ENCODE peak calls at places on chromosomes 2 and 18, in six cellular contexts. X, O, S, C, U and G are unnamed samples.

GRCh38 chr2:132400169-132400900 is 16.3 kb upstream of the GPR39 start:
- DNase-seq in S (peak; percentile 40), X (no peak), C (peak; percentile 78), O (no peak), U (peak; percentile 92), G (no peak)

GRCh38 chr2:240498958-240499260 is 58.9 kb downstream of the ANKMY1 start:
- DNase-seq in U (no peak), C (no peak), O (no peak), S (no peak), X (no peak), G (no peak)

GRCh38 chr2:99984781-99985525 is 157.4 kb downstream of the AFF3 start:
- DNase-seq in X (no peak), U (peak; percentile 5), C (peak; percentile 47), O (no peak), S (no peak), G (no peak)

GRCh38 chr2:86645752-86646151 is 22.1 kb upstream of the RNF103 start:
- DNase-seq in U (no peak), O (no peak), S (no peak), C (no peak), X (no peak), G (no peak)

GRCh38 chr2:41728757-41729338 is 319.0 kb upstream of the PKDCC start:
- DNase-seq in S (no peak), C (peak; percentile 26), O (no peak), U (no peak), X (no peak), G (no peak)

GRCh38 chr2:160343404-160343803 is 143.3 kb upstream of the ITGB6 start:
- DNase-seq in U (no peak), X (no peak), C (no peak), O (no peak), S (no peak), G (no peak)

GRCh38 chr2:191171708-191172355 is 21.0 kb upstream of the STAT4 start:
- DNase-seq in U (peak; percentile 96), X (no peak), C (peak; percentile 86), O (no peak), S (no peak), G (no peak)

GRCh38 chr2:215811409-215812355 is 201.7 kb downstream of the MREG start:
- DNase-seq in S (peak; percentile 54), O (no peak), X (no peak), U (no peak), C (no peak), G (no peak)

GRCh38 chr2:74201596-74201995 is 3.2 kb downstream of the MTHFD2 start:
- DNase-seq in C (peak; percentile 50), O (no peak), X (no peak), U (peak; percentile 79), S (no peak), G (no peak)

GRCh38 chr2:201118957-201119848 is 3.2 kb downstream of the CFLAR start:
- DNase-seq in S (no peak), O (peak; percentile 16), X (no peak), C (peak; percentile 68), U (peak; percentile 60), G (no peak)

GRCh38 chr18:32831781-32832180 is 59.0 kb upstream of the KLHL14 start:
- DNase-seq in U (no peak), C (peak; percentile 1), X (no peak), O (no peak), S (no peak), G (no peak)

GRCh38 chr18:59229191-59229590 is 9.2 kb downstream of the GRP start:
- DNase-seq in C (no peak), U (no peak), S (no peak), X (no peak), O (no peak), G (no peak)

GRCh38 chr2:46490521-46491141 is 11.3 kb downstream of the TMEM247 start:
- DNase-seq in X (no peak), S (no peak), O (no peak), C (peak; percentile 58), U (peak; percentile 68), G (no peak)

GRCh38 chr2:170157025-170157684 is 20.8 kb upstream of the MYO3B start:
- DNase-seq in C (peak; percentile 55), X (no peak), S (no peak), O (no peak), U (no peak), G (no peak)

GRCh38 chr18:37578886-37579513 is 13.4 kb upstream of the CELF4 start:
- DNase-seq in X (no peak), S (no peak), C (peak; percentile 46), U (peak; percentile 58), O (no peak), G (peak; percentile 13)

GRCh38 chr2:62578837-62579640 is 73.0 kb upstream of the TMEM17 start:
- DNase-seq in O (no peak), S (no peak), C (peak; percentile 80), X (no peak), U (peak; percentile 46), G (no peak)

GRCh38 chr18:30991397-30991796 is 51.1 kb downstream of the DSC3 start:
- DNase-seq in C (no peak), X (no peak), O (no peak), U (no peak), S (no peak), G (no peak)

GRCh38 chr2:9071032-9071431 is 67.5 kb upstream of the MBOAT2 start:
- DNase-seq in X (peak; percentile 5), C (peak; percentile 67), U (no peak), O (no peak), S (no peak), G (no peak)

GRCh38 chr2:62197609-62198236 is 1.8 kb downstream of the B3GNT2 start:
- DNase-seq in C (no peak), S (peak; percentile 2), U (no peak), O (no peak), X (no peak), G (no peak)

GRCh38 chr2:157747695-157748370 is 119.2 kb upstream of the ACVR1C start:
- DNase-seq in C (peak; percentile 57), U (peak; percentile 72), S (no peak), X (no peak), O (no peak), G (no peak)

GRCh38 chr18:49926076-49926745 is 112.9 kb upstream of the ACAA2 start:
- DNase-seq in X (no peak), S (no peak), O (no peak), C (no peak), U (no peak), G (no peak)

GRCh38 chr2:70946832-70947442 is 11.2 kb downstream of the ATP6V1B1 start:
- DNase-seq in U (peak; percentile 73), S (peak; percentile 17), C (peak; percentile 80), O (no peak), X (no peak), G (peak; percentile 34)

GRCh38 chr2:189646521-189646920 is 14.7 kb upstream of the ASNSD1 start:
- DNase-seq in O (no peak), X (no peak), U (no peak), S (no peak), C (no peak), G (no peak)

GRCh38 chr18:78757014-78757413 is 222.6 kb upstream of the SALL3 start:
- DNase-seq in S (no peak), C (no peak), O (no peak), U (no peak), X (no peak), G (no peak)

GRCh38 chr2:45681675-45682074 is 30.2 kb downstream of the PRKCE start:
- DNase-seq in U (peak; percentile 81), X (peak; percentile 21), C (peak; percentile 80), O (no peak), S (no peak), G (no peak)

GRCh38 chr2:162058973-162059668 is 14.9 kb downstream of the DPP4 start:
- DNase-seq in S (no peak), C (peak; percentile 44), X (peak; percentile 42), O (no peak), U (no peak), G (no peak)

GRCh38 chr2:112033600-112033999 is 21.5 kb upstream of the TMEM87B start:
- DNase-seq in C (peak; percentile 71), X (no peak), S (no peak), U (peak; percentile 77), O (no peak), G (no peak)

GRCh38 chr2:197398913-197399312 is 35.9 kb downstream of the SF3B1 start:
- DNase-seq in U (no peak), O (no peak), X (no peak), C (no peak), S (no peak), G (no peak)

GRCh38 chr2:177392373-177393246 is at the start of gene AGPS:
- DNase-seq in X (peak; percentile 67), O (peak; percentile 66), S (no peak), C (peak; percentile 64), U (peak; percentile 71), G (peak; percentile 61)